ENCODE peak calls at places on chromosomes 5 and 9, in eight cellular contexts. X is uterus; U is nephron progenitor cell; M is lower leg skin; D is fibroblast of mammary gland; N is AG09319; T is CD8-positive, alpha-beta T cell; F is prostate gland. H is an unnamed sample.

GRCh38 chr9:133792721-133793470 is 54.7 kb upstream of the SARDH start:
- DNase-seq in X (peak; percentile 72), T (peak; percentile 72), F (peak; percentile 60), N (peak; percentile 38), M (peak; percentile 94), D (peak; percentile 66), U (peak; percentile 85), H (peak; percentile 70)

GRCh38 chr9:6215562-6215961 is at the start of gene IL33:
- DNase-seq in U (no peak), T (no peak), F (peak; percentile 73), X (peak; percentile 71), N (no peak), D (peak; percentile 46), M (no peak), H (no peak)

GRCh38 chr5:168740055-168740820 is 161.1 kb upstream of the PANK3 start:
- DNase-seq in M (peak; percentile 83), T (no peak), F (no peak), U (no peak), D (no peak), N (no peak), X (no peak), H (no peak)

GRCh38 chr5:31963358-31963757 is 210.8 kb downstream of the GOLPH3 start:
- DNase-seq in M (no peak), T (no peak), F (no peak), N (no peak), X (peak; percentile 88), U (no peak), D (peak; percentile 30), H (no peak)

GRCh38 chr9:36137392-36138004 is 965 bp downstream of the GLIPR2 start:
- DNase-seq in X (no peak), M (no peak), T (no peak), F (no peak), D (peak; percentile 33), U (peak; percentile 33), N (no peak), H (no peak)

GRCh38 chr5:73792687-73793320 is 166.8 kb downstream of the ARHGEF28 start:
- DNase-seq in N (no peak), X (peak; percentile 70), M (peak; percentile 93), F (peak; percentile 60), U (peak; percentile 80), D (peak; percentile 74), T (peak; percentile 75), H (peak; percentile 24)

GRCh38 chr5:132205385-132206125 is 22.1 kb downstream of the P4HA2 start:
- DNase-seq in D (no peak), X (no peak), N (no peak), U (no peak), T (no peak), M (peak; percentile 69), F (no peak), H (no peak)

GRCh38 chr9:121703014-121703734 is 51.7 kb downstream of the DAB2IP start:
- DNase-seq in X (no peak), D (no peak), N (no peak), F (no peak), M (no peak), U (no peak), T (no peak), H (no peak)

GRCh38 chr9:75889977-75890540 is 414 bp upstream of the PCSK5 start:
- DNase-seq in D (peak; percentile 77), T (no peak), M (peak; percentile 87), X (peak; percentile 65), U (peak; percentile 15), F (peak; percentile 33), N (no peak), H (no peak)

GRCh38 chr5:92758552-92758951 is 822.5 kb downstream of the NR2F1-AS1 start:
- DNase-seq in N (no peak), X (no peak), U (no peak), D (peak; percentile 80), T (no peak), F (no peak), M (no peak), H (no peak)

GRCh38 chr5:126384985-126385384 is 38.2 kb upstream of the GRAMD2B start:
- DNase-seq in X (no peak), F (no peak), U (no peak), D (peak; percentile 76), N (peak; percentile 30), T (no peak), M (no peak), H (no peak)

GRCh38 chr9:78871452-78872331 is 574.8 kb downstream of the PSAT1 start:
- DNase-seq in U (no peak), X (no peak), D (peak; percentile 65), M (no peak), F (no peak), N (peak; percentile 72), T (no peak), H (no peak)

GRCh38 chr5:24245821-24246220 is 399.0 kb downstream of the CDH10 start:
- DNase-seq in U (no peak), F (no peak), X (no peak), N (no peak), M (no peak), D (no peak), T (no peak), H (no peak)

GRCh38 chr9:99193466-99193821 is 28.3 kb downstream of the ALG2 start:
- DNase-seq in T (no peak), M (no peak), D (no peak), F (no peak), X (no peak), U (no peak), N (no peak), H (no peak)

GRCh38 chr9:124426361-124426760 is 11.1 kb upstream of the PSMB7 start:
- DNase-seq in M (peak; percentile 67), N (no peak), T (no peak), D (no peak), U (no peak), F (no peak), X (no peak), H (no peak)

GRCh38 chr5:88882321-88883038 is 504 bp downstream of the MEF2C start:
- DNase-seq in D (peak; percentile 15), T (no peak), N (no peak), X (no peak), F (no peak), M (no peak), U (no peak), H (no peak)

GRCh38 chr5:179154346-179154990 is 94.3 kb downstream of the ZNF354C start:
- DNase-seq in F (no peak), U (no peak), N (no peak), D (no peak), M (no peak), X (peak; percentile 4), T (no peak), H (no peak)

GRCh38 chr9:118170032-118170955 is 466.1 kb downstream of the TLR4 start:
- DNase-seq in F (peak; percentile 6), X (no peak), D (peak; percentile 52), T (no peak), M (no peak), U (peak; percentile 62), N (no peak), H (no peak)
- TF ChIP-seq CTCF in F (no peak), X (no peak), D (peak; percentile 67), T (no peak), M (no peak), U (peak; percentile 78), N (peak; percentile 21), H (no peak)

GRCh38 chr9:91034976-91035824 is 233.6 kb downstream of the SYK start:
- DNase-seq in U (no peak), T (no peak), F (no peak), D (no peak), M (peak; percentile 79), N (no peak), X (no peak), H (no peak)

GRCh38 chr9:91034521-91034920 is 232.9 kb downstream of the SYK start:
- DNase-seq in M (peak; percentile 64), D (no peak), U (no peak), F (no peak), X (no peak), T (no peak), N (no peak), H (no peak)

GRCh38 chr9:91033270-91033669 is 231.7 kb downstream of the SYK start:
- DNase-seq in N (no peak), T (no peak), D (no peak), F (no peak), X (no peak), U (no peak), M (peak; percentile 46), H (no peak)

GRCh38 chr9:91032056-91032455 is 230.4 kb downstream of the SYK start:
- DNase-seq in F (no peak), N (no peak), D (no peak), U (no peak), X (no peak), T (no peak), M (peak; percentile 79), H (no peak)

GRCh38 chr9:91033802-91034201 is 232.2 kb downstream of the SYK start:
- DNase-seq in D (peak; percentile 24), M (peak; percentile 79), T (peak; percentile 70), N (no peak), X (no peak), U (peak; percentile 29), F (no peak), H (no peak)
- TF ChIP-seq CTCF in D (peak; percentile 47), M (no peak), T (peak; percentile 49), N (peak; percentile 22), X (peak; percentile 18), U (no peak), F (no peak), H (no peak)

GRCh38 chr9:116070256-116070914 is 83.2 kb upstream of the PAPPA start:
- DNase-seq in M (no peak), F (no peak), T (no peak), N (no peak), U (no peak), D (peak; percentile 43), X (peak; percentile 26), H (no peak)
- TF ChIP-seq CTCF in M (no peak), F (no peak), T (no peak), N (no peak), U (no peak), D (no peak), X (no peak), H (no peak)

GRCh38 chr9:98136489-98136888 is 17.5 kb upstream of the TRIM14 start:
- DNase-seq in M (no peak), F (no peak), X (no peak), U (no peak), T (no peak), N (no peak), D (no peak), H (no peak)

GRCh38 chr9:98134702-98135557 is 15.9 kb upstream of the TRIM14 start:
- DNase-seq in T (no peak), X (no peak), N (no peak), F (no peak), D (no peak), M (no peak), U (no peak), H (no peak)

GRCh38 chr9:98135558-98135934 is 16.5 kb upstream of the TRIM14 start:
- DNase-seq in T (no peak), M (no peak), F (peak; percentile 64), N (no peak), X (no peak), U (no peak), D (no peak), H (no peak)

GRCh38 chr9:98132806-98133631 is 14.0 kb upstream of the TRIM14 start:
- DNase-seq in T (no peak), U (no peak), F (no peak), D (no peak), N (no peak), X (no peak), M (no peak), H (no peak)

DNA sequence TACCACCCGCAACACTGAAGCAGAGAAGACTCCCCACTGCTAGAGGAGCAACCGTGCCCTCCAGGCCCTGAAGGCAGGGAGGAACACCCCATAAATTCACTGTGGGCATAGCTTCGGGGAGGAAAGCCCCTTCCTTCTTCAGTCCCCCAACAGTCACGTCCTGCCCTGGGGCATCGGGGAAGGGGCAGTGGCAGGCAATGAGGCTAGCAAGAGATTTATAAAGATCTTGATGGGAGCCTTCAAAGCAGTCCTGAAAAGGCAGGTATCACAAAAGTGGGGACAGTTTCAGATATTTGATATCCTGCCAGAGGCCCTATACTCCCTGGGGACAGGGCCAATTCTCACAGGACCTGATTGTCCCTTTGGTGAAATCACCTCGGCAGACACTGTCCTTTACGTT is 16.9 kb upstream of the TRIM14 start:
- DNase-seq in X (no peak), T (no peak), U (no peak), F (no peak), D (no peak), N (no peak), M (no peak), H (no peak)
- TF ChIP-seq CTCF in X (no peak), T (no peak), U (no peak), F (no peak), D (no peak), N (no peak), M (no peak), H (no peak)

H was measured in activated B cell treated with CpG ODN at 0.5 μM for 24 hours.